ENCODE peak calls at places on chromosomes 12 and 14, in eight cellular contexts. R is CD4-positive, alpha-beta memory T cell; X is lower lobe of right lung; W is sigmoid colon; B is dorsolateral prefrontal cortex; P is K562; N is endothelial cell of umbilical vein; L is caudate nucleus. Y is an unnamed sample.

GRCh38 chr12:70983692-70984091 is 63.2 kb upstream of the PTPRR start:
- DNase-seq in R (no peak), X (no peak), W (no peak), B (no peak), P (no peak), N (no peak), L (no peak), Y (no peak)

GRCh38 chr12:16198884-16199283 is 78.6 kb downstream of the SLC15A5 start:
- DNase-seq in R (no peak), X (no peak), W (no peak), B (no peak), P (no peak), N (no peak), L (no peak), Y (no peak)

GRCh38 chr14:78399316-78399889 is 229.2 kb downstream of the NRXN3 start:
- DNase-seq in R (no peak), X (no peak), W (no peak), B (no peak), P (no peak), N (no peak), L (no peak), Y (no peak)

GRCh38 chr14:104359969-104360442 is 219.6 kb upstream of the C14orf180 start:
- DNase-seq in R (no peak), X (peak; percentile 30), W (peak; percentile 52), B (no peak), P (no peak), N (no peak), L (no peak), Y (no peak)

GRCh38 chr12:46373303-46374182 is 970 bp upstream of the SLC38A2 start:
- DNase-seq in R (peak; percentile 40), X (peak; percentile 69), W (peak; percentile 82), B (peak; percentile 63), P (no peak), N (peak; percentile 80), L (no peak), Y (peak; percentile 32)

GRCh38 chr14:66237701-66238100 is 248.5 kb upstream of the CCDC196 start:
- DNase-seq in R (no peak), X (no peak), W (no peak), B (no peak), P (no peak), N (no peak), L (no peak), Y (no peak)

GRCh38 chr12:131740626-131741025 is 29.7 kb downstream of the SFSWAP start:
- DNase-seq in R (no peak), X (no peak), W (no peak), B (no peak), P (no peak), N (no peak), L (no peak), Y (no peak)

GRCh38 chr12:91179315-91179714 is 3.3 kb downstream of the DCN start:
- DNase-seq in R (no peak), X (no peak), W (no peak), B (no peak), P (no peak), N (no peak), L (no peak), Y (no peak)

GRCh38 chr12:131893605-131894312 is 663 bp upstream of the ULK1 start:
- DNase-seq in R (no peak), X (no peak), W (no peak), B (no peak), P (peak; percentile 4), N (no peak), L (no peak), Y (no peak)

GRCh38 chr14:49033131-49033530 is 553.0 kb downstream of the RPS29 start:
- DNase-seq in R (no peak), X (no peak), W (no peak), B (no peak), P (no peak), N (no peak), L (no peak), Y (no peak)

GRCh38 chr12:115618105-115618504 is 659.4 kb downstream of the MED13L start:
- DNase-seq in R (no peak), X (no peak), W (no peak), B (no peak), P (no peak), N (no peak), L (no peak), Y (no peak)

GRCh38 chr12:51864701-51865469 is 16.4 kb upstream of the FIGNL2 start:
- DNase-seq in R (no peak), X (no peak), W (no peak), B (no peak), P (no peak), N (no peak), L (no peak), Y (no peak)

GRCh38 chr12:65891987-65892481 is 67.8 kb downstream of the HMGA2 start:
- DNase-seq in R (no peak), X (no peak), W (peak; percentile 94), B (peak; percentile 70), P (no peak), N (peak; percentile 91), L (no peak), Y (no peak)

DNA sequence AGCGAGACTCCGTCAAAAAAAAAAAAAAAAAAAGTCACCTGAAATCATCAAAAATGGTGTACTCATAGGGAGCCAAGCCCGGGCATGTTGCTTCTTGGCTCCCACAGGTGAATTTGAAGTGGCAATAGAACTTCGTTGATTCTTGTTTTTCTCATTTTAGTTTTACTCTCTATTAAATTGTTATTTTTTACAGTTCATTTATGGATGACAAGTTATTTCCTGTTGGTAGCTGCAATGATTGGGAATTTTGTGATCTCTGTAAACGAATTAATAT is 1.3 kb downstream of the TM7SF3 start:
- DNase-seq in R (no peak), X (no peak), W (no peak), B (no peak), P (no peak), N (no peak), L (no peak), Y (no peak)
- H3K27ac ChIP-seq in R (peak overlapping the region; percentile 92), X (peak overlapping the region; percentile 95), W (peak overlapping the region; percentile 89), B (no peak overlapping the region), P (no peak overlapping the region), N (no peak overlapping the region), L (no peak overlapping the region), Y (no peak overlapping the region)

DNA sequence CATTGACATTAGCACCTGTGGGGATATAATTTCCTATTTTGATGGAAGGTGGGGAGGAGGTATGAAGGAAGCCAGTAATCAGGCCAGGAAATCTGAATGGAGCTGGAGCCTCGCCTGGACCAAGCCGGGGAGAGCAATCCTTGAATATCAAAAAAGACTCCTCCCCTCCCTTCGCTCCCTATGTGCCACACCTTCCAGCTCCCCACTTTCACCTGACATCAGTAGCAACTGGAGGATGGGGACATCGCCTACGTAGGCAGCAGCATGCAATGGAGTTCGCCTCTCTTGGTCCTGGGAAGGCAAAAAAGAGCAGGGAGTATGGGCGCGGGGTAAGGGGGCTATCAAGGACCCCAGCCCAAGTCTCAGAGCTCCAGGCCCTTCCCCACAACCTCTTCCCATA is 1.1 kb downstream of the ANKRD52 start:
- DNase-seq in R (no peak), X (no peak), W (no peak), B (no peak), P (no peak), N (no peak), L (peak; percentile 24), Y (no peak)
- H3K27ac ChIP-seq in R (peak overlapping the region; percentile 81), X (no peak overlapping the region), W (peak overlapping the region; percentile 91), B (no peak overlapping the region), P (no peak overlapping the region), N (no peak overlapping the region), L (no peak overlapping the region), Y (peak overlapping the region; percentile 80)

DNA sequence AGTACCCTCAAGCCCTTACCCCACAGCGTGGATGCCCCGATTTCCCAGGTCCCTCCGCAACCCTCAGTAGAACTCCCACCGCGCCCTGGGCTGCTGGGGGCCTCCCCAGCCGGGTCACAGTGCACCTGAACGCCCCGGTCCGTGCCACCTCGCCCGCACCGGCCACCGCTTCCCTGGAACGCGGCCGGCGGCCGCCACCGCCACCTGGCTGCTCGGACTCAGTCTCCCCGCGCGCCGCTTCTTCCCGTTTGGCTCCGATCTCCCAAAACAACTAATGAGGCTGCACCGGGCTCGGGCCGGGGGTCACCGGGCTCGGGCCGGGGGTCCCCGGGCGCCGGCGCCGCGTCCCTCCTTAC is 1.0 kb downstream of the ITPK1 start:
- DNase-seq in R (peak; percentile 7), X (peak; percentile 59), W (no peak), B (peak; percentile 35), P (no peak), N (no peak), L (no peak), Y (no peak)
- H3K27ac ChIP-seq in R (peak overlapping the region; percentile 64), X (peak overlapping the region; percentile 94), W (peak overlapping the region; percentile 99), B (peak overlapping the region; percentile 96), P (no peak overlapping the region), N (no peak overlapping the region), L (peak overlapping the region; percentile 86), Y (peak overlapping the region; percentile 92)

GRCh38 chr12:55697686-55698085 is 10.0 kb downstream of the ITGA7 start:
- DNase-seq in R (no peak), X (no peak), W (peak; percentile 61), B (no peak), P (no peak), N (no peak), L (no peak), Y (no peak)
- H3K27ac ChIP-seq in R (no peak overlapping the region), X (no peak overlapping the region), W (no peak overlapping the region), B (no peak overlapping the region), P (no peak overlapping the region), N (no peak overlapping the region), L (no peak overlapping the region), Y (no peak overlapping the region)

DNA sequence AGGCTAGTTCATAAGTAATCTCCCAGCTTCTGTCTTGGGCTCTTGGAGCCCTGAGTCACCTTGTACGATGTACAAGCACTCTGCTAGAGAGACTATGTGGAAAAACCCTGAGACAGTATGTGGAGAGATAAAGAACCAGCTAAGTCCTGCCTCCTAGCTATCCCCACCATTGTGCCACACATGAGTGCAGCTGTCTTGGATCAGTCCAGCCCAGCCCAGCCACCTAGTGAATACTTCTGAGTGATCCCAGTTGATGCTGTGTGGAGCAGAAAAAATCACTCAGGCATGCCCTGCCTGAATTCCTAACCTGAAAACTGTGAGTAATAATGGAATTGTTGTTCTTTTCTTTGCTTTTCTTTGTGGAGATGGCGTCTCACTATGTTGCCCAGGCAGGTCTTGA is 5.1 kb upstream of the SERPINA6 start:
- DNase-seq in R (no peak), X (no peak), W (no peak), B (no peak), P (no peak), N (no peak), L (no peak), Y (no peak)
- H3K27ac ChIP-seq in R (no peak overlapping the region), X (no peak overlapping the region), W (no peak overlapping the region), B (no peak overlapping the region), P (no peak overlapping the region), N (no peak overlapping the region), L (no peak overlapping the region), Y (no peak overlapping the region)

GRCh38 chr12:114408881-114409795 is 3.2 kb upstream of the TBX5 start:
- DNase-seq in R (no peak), X (no peak), W (no peak), B (no peak), P (no peak), N (no peak), L (no peak), Y (no peak)

GRCh38 chr12:114407566-114408411 is 1.8 kb upstream of the TBX5 start:
- DNase-seq in R (no peak), X (no peak), W (no peak), B (no peak), P (no peak), N (no peak), L (no peak), Y (no peak)

GRCh38 chr12:114407034-114407420 is 1.1 kb upstream of the TBX5 start:
- DNase-seq in R (no peak), X (no peak), W (no peak), B (no peak), P (no peak), N (no peak), L (no peak), Y (no peak)

GRCh38 chr12:114409796-114410520 is 4.0 kb upstream of the TBX5 start:
- DNase-seq in R (no peak), X (no peak), W (no peak), B (no peak), P (no peak), N (no peak), L (no peak), Y (no peak)

GRCh38 chr12:114408415-114408814 is 2.5 kb upstream of the TBX5 start:
- DNase-seq in R (no peak), X (no peak), W (no peak), B (no peak), P (no peak), N (no peak), L (no peak), Y (no peak)
- H3K27ac ChIP-seq in R (no peak overlapping the region), X (peak overlapping the region; percentile 85), W (peak overlapping the region; percentile 88), B (no peak overlapping the region), P (no peak overlapping the region), N (no peak overlapping the region), L (no peak overlapping the region), Y (no peak overlapping the region)

Y was measured in substantia nigra.